ENCODE peak calls at places on chromosomes 6 and 20, in five cellular contexts. N is H9, O is H1, X is mesenchymal stem cell, H is trophoblast cell. C is an unnamed sample.

GRCh38 chr20:53842301-53843099 is 227.9 kb downstream of the BCAS1 start:
- DNase-seq in N (no peak), O (no peak), X (no peak), H (no peak), C (no peak)

GRCh38 chr6:30144821-30145220 is 8.9 kb downstream of the TRIM40 start:
- DNase-seq in N (no peak), O (no peak), X (no peak), H (no peak), C (no peak)

GRCh38 chr6:136163260-136163659 is 86.9 kb downstream of the MTFR2 start:
- DNase-seq in N (no peak), O (no peak), X (no peak), H (no peak), C (no peak)

GRCh38 chr20:61940491-61940890 is 125.2 kb downstream of the TAF4 start:
- DNase-seq in N (no peak), O (peak), X (no peak), H (peak), C (no peak)

GRCh38 chr6:68160348-68160747 is 474.7 kb upstream of the ADGRB3 start:
- DNase-seq in N (no peak), O (no peak), X (no peak), H (no peak), C (no peak)

GRCh38 chr20:9442858-9443257 is 71.5 kb upstream of the LAMP5 start:
- DNase-seq in N (no peak), O (no peak), X (peak), H (no peak), C (no peak)

GRCh38 chr6:96197241-96197640 is 181.5 kb downstream of the FUT9 start:
- DNase-seq in N (no peak), O (no peak), X (no peak), H (peak), C (no peak)

GRCh38 chr6:157653521-157653920 is 169.5 kb upstream of the SNX9 start:
- DNase-seq in N (no peak), O (no peak), X (no peak), H (no peak), C (no peak)

GRCh38 chr6:11692451-11693376 is 85.9 kb downstream of the ADTRP start:
- DNase-seq in N (no peak), O (no peak), X (no peak), H (no peak), C (no peak)

GRCh38 chr20:22586645-22587310 is 2.4 kb upstream of the FOXA2 start:
- DNase-seq in N (peak), O (peak), X (no peak), H (peak), C (no peak)

GRCh38 chr20:12090920-12091319 is 173.2 kb downstream of the BTBD3 start:
- DNase-seq in N (no peak), O (no peak), X (no peak), H (no peak), C (no peak)

GRCh38 chr6:37483917-37484785 is 15.5 kb downstream of the CCDC167 start:
- DNase-seq in N (peak), O (peak), X (peak), H (peak), C (peak)

GRCh38 chr20:51116765-51117686 is 94.1 kb upstream of the KCNG1 start:
- DNase-seq in N (no peak), O (no peak), X (no peak), H (peak), C (no peak)

GRCh38 chr6:14540859-14541540 is 423.4 kb downstream of the CD83 start:
- DNase-seq in N (peak), O (no peak), X (no peak), H (peak), C (peak)

GRCh38 chr6:127547215-127547614 is 28.1 kb upstream of the MTCL3 start:
- DNase-seq in N (no peak), O (no peak), X (no peak), H (peak), C (no peak)

GRCh38 chr20:36147707-36148106 is 6.8 kb upstream of the EPB41L1 start:
- DNase-seq in N (no peak), O (no peak), X (peak), H (no peak), C (no peak)

GRCh38 chr6:70763754-70764153 is 96.1 kb downstream of the SMAP1 start:
- DNase-seq in N (no peak), O (no peak), X (peak), H (peak), C (no peak)

GRCh38 chr20:48815537-48815936 is 12.3 kb downstream of the PREX1 start:
- DNase-seq in N (no peak), O (no peak), X (no peak), H (no peak), C (no peak)

GRCh38 chr6:138948780-138949179 is 39.3 kb downstream of the REPS1 start:
- DNase-seq in N (no peak), O (no peak), X (peak), H (no peak), C (no peak)

GRCh38 chr6:15642276-15642675 is 20.6 kb downstream of the DTNBP1 start:
- DNase-seq in N (peak), O (peak), X (no peak), H (peak), C (no peak)

GRCh38 chr6:79694623-79695311 is 63.6 kb downstream of the SH3BGRL2 start:
- DNase-seq in N (no peak), O (no peak), X (no peak), H (no peak), C (no peak)

GRCh38 chr6:2917801-2918495 is 14.8 kb upstream of the SERPINB9 start:
- DNase-seq in N (no peak), O (peak), X (no peak), H (no peak), C (no peak)
- H3K23ac ChIP-seq in N (no peak), O (no peak), X (no peak), H (no peak), C (no peak)

GRCh38 chr6:906920-907319 is 214.0 kb upstream of the EXOC2 start:
- DNase-seq in N (no peak), O (no peak), X (no peak), H (no peak), C (peak)
- H3K27ac ChIP-seq in N (no peak), O (no peak), X (no peak), H (no peak), C (no peak)

GRCh38 chr6:168303982-168304751 is 15.4 kb downstream of the DACT2 start:
- DNase-seq in N (no peak), O (no peak), X (no peak), H (no peak), C (no peak)

GRCh38 chr6:168301648-168302398 is 17.8 kb downstream of the DACT2 start:
- DNase-seq in N (peak), O (peak), X (no peak), H (no peak), C (no peak)

GRCh38 chr6:168302534-168302933 is 17.0 kb downstream of the DACT2 start:
- DNase-seq in N (peak), O (peak), X (no peak), H (no peak), C (no peak)

GRCh38 chr6:168299541-168300511 is 19.8 kb downstream of the DACT2 start:
- DNase-seq in N (no peak), O (no peak), X (no peak), H (no peak), C (no peak)

GRCh38 chr6:168300975-168301647 is 18.5 kb downstream of the DACT2 start:
- DNase-seq in N (no peak), O (no peak), X (no peak), H (no peak), C (no peak)
- H2BK12ac ChIP-seq in N (no peak), O (no peak), X (no peak), H (no peak), C (no peak)

GRCh38 chr6:121666809-121667208 is 231.4 kb downstream of the GJA1 start:
- DNase-seq in N (no peak), O (no peak), X (peak), H (peak), C (no peak)

GRCh38 chr6:121668259-121668658 is 232.8 kb downstream of the GJA1 start:
- DNase-seq in N (no peak), O (no peak), X (peak), H (peak), C (no peak)

GRCh38 chr6:121663292-121663691 is 227.8 kb downstream of the GJA1 start:
- DNase-seq in N (no peak), O (no peak), X (peak), H (no peak), C (no peak)

GRCh38 chr6:121660277-121660676 is 224.8 kb downstream of the GJA1 start:
- DNase-seq in N (no peak), O (no peak), X (no peak), H (no peak), C (no peak)

GRCh38 chr6:121664199-121664598 is 228.8 kb downstream of the GJA1 start:
- DNase-seq in N (no peak), O (no peak), X (peak), H (peak), C (no peak)
- H3K23ac ChIP-seq in N (no peak), O (no peak), X (no peak), H (no peak), C (no peak)

GRCh38 chr6:170279426-170279825 is 11.5 kb downstream of the DLL1 start:
- DNase-seq in N (no peak), O (no peak), X (no peak), H (no peak), C (no peak)

GRCh38 chr6:170279977-170280688 is 10.7 kb downstream of the DLL1 start:
- DNase-seq in N (no peak), O (no peak), X (no peak), H (peak), C (no peak)

GRCh38 chr6:170278743-170279094 is 12.2 kb downstream of the DLL1 start:
- DNase-seq in N (no peak), O (no peak), X (no peak), H (no peak), C (no peak)

GRCh38 chr6:170276369-170277057 is 14.4 kb downstream of the DLL1 start:
- DNase-seq in N (no peak), O (no peak), X (no peak), H (no peak), C (no peak)

GRCh38 chr6:170277893-170278742 is 12.8 kb downstream of the DLL1 start:
- DNase-seq in N (no peak), O (no peak), X (no peak), H (no peak), C (no peak)
- H3K27ac ChIP-seq in N (no peak), O (no peak), X (no peak), H (no peak), C (no peak)

GRCh38 chr6:105492706-105493673 is 90.1 kb upstream of the PREP start:
- DNase-seq in N (no peak), O (no peak), X (no peak), H (no peak), C (no peak)

GRCh38 chr6:105494688-105495087 is 91.8 kb upstream of the PREP start:
- DNase-seq in N (no peak), O (no peak), X (no peak), H (no peak), C (no peak)

GRCh38 chr6:105495515-105495914 is 92.6 kb upstream of the PREP start:
- DNase-seq in N (no peak), O (no peak), X (no peak), H (no peak), C (no peak)

GRCh38 chr6:105489213-105489525 is 86.3 kb upstream of the PREP start:
- DNase-seq in N (no peak), O (no peak), X (peak), H (no peak), C (no peak)

GRCh38 chr6:105493776-105494175 is 90.9 kb upstream of the PREP start:
- DNase-seq in N (no peak), O (no peak), X (no peak), H (no peak), C (no peak)
- H2BK12ac ChIP-seq in N (no peak), O (no peak), X (no peak), H (no peak), C (no peak)

GRCh38 chr6:133241901-133242760 is 974 bp downstream of the EYA4 start:
- DNase-seq in N (peak), O (no peak), X (peak), H (no peak), C (peak)
- H3K23ac ChIP-seq in N (no peak), O (no peak), X (no peak), H (no peak), C (no peak)

GRCh38 chr20:31239139-31239538 is 18.3 kb upstream of the DEFB115 start:
- DNase-seq in N (no peak), O (no peak), X (no peak), H (no peak), C (no peak)

GRCh38 chr20:31237763-31238162 is 19.7 kb upstream of the DEFB115 start:
- DNase-seq in N (no peak), O (no peak), X (no peak), H (no peak), C (no peak)

GRCh38 chr20:31236953-31237352 is 20.5 kb upstream of the DEFB115 start:
- DNase-seq in N (no peak), O (no peak), X (no peak), H (no peak), C (no peak)
- H3K27ac ChIP-seq in N (no peak), O (no peak), X (no peak), H (no peak), C (no peak)

GRCh38 chr6:152502421-152503188 is 134.6 kb downstream of the SYNE1 start:
- DNase-seq in N (no peak), O (no peak), X (no peak), H (no peak), C (no peak)
- H2BK12ac ChIP-seq in N (no peak), O (no peak), X (no peak), H (no peak), C (no peak)